ENCODE peak calls at places on chromosomes 1 and 21, in eight cellular contexts. One of them, this sample, is unnamed.

GRCh38 chr1:29240400-29240837 is 4.1 kb downstream of the PTPRU start:
- DNase-seq in psoas muscle: no peak
- DNase-seq in CD8-positive, alpha-beta T cell: no peak
- DNase-seq in transverse colon: no peak
- DNase-seq in lower lobe of right lung: no peak
- DNase-seq in dorsolateral prefrontal cortex: peak; percentile 27
- DNase-seq in endodermal cell: peak; percentile 79
- DNase-seq in A549: no peak
- DNase-seq in this sample: no peak

GRCh38 chr1:232335261-232335660 is 294.7 kb downstream of the SIPA1L2 start:
- DNase-seq in psoas muscle: no peak
- DNase-seq in CD8-positive, alpha-beta T cell: peak; percentile 68
- DNase-seq in transverse colon: no peak
- DNase-seq in lower lobe of right lung: no peak
- DNase-seq in dorsolateral prefrontal cortex: no peak
- DNase-seq in endodermal cell: no peak
- DNase-seq in A549: no peak
- DNase-seq in this sample: no peak

GRCh38 chr1:224199679-224200078 is 16.6 kb downstream of the DEGS1 start:
- DNase-seq in psoas muscle: no peak
- DNase-seq in CD8-positive, alpha-beta T cell: no peak
- DNase-seq in transverse colon: no peak
- DNase-seq in lower lobe of right lung: no peak
- DNase-seq in dorsolateral prefrontal cortex: no peak
- DNase-seq in endodermal cell: no peak
- DNase-seq in A549: no peak
- DNase-seq in this sample: no peak

GRCh38 chr1:109248797-109249629 is at the start of gene CELSR2:
- DNase-seq in psoas muscle: peak; percentile 77
- DNase-seq in CD8-positive, alpha-beta T cell: peak; percentile 57
- DNase-seq in transverse colon: peak; percentile 70
- DNase-seq in lower lobe of right lung: peak; percentile 70
- DNase-seq in dorsolateral prefrontal cortex: peak; percentile 86
- DNase-seq in endodermal cell: peak; percentile 91
- DNase-seq in A549: peak; percentile 73
- DNase-seq in this sample: peak; percentile 84

GRCh38 chr1:31669786-31670582 is 25.3 kb upstream of the PEF1 start:
- DNase-seq in psoas muscle: peak; percentile 90
- DNase-seq in CD8-positive, alpha-beta T cell: peak; percentile 58
- DNase-seq in transverse colon: peak; percentile 90
- DNase-seq in lower lobe of right lung: peak; percentile 85
- DNase-seq in dorsolateral prefrontal cortex: peak; percentile 80
- DNase-seq in endodermal cell: peak; percentile 78
- DNase-seq in A549: peak; percentile 22
- DNase-seq in this sample: peak; percentile 77

GRCh38 chr1:60118119-60118518 is 44.5 kb upstream of the C1orf87 start:
- DNase-seq in psoas muscle: no peak
- DNase-seq in CD8-positive, alpha-beta T cell: no peak
- DNase-seq in transverse colon: no peak
- DNase-seq in lower lobe of right lung: no peak
- DNase-seq in dorsolateral prefrontal cortex: no peak
- DNase-seq in endodermal cell: no peak
- DNase-seq in A549: no peak
- DNase-seq in this sample: no peak

GRCh38 chr1:63590161-63590560 is 3.0 kb upstream of the PGM1 start:
- DNase-seq in psoas muscle: no peak
- DNase-seq in CD8-positive, alpha-beta T cell: no peak
- DNase-seq in transverse colon: no peak
- DNase-seq in lower lobe of right lung: no peak
- DNase-seq in dorsolateral prefrontal cortex: no peak
- DNase-seq in endodermal cell: no peak
- DNase-seq in A549: no peak
- DNase-seq in this sample: no peak

GRCh38 chr1:218486108-218486507 is 141.0 kb downstream of the TGFB2 start:
- DNase-seq in psoas muscle: no peak
- DNase-seq in CD8-positive, alpha-beta T cell: no peak
- DNase-seq in transverse colon: no peak
- DNase-seq in lower lobe of right lung: no peak
- DNase-seq in dorsolateral prefrontal cortex: no peak
- DNase-seq in endodermal cell: no peak
- DNase-seq in A549: no peak
- DNase-seq in this sample: no peak

GRCh38 chr1:221336141-221336540 is 405.7 kb downstream of the DUSP10 start:
- DNase-seq in psoas muscle: no peak
- DNase-seq in CD8-positive, alpha-beta T cell: no peak
- DNase-seq in transverse colon: no peak
- DNase-seq in lower lobe of right lung: no peak
- DNase-seq in dorsolateral prefrontal cortex: no peak
- DNase-seq in endodermal cell: no peak
- DNase-seq in A549: no peak
- DNase-seq in this sample: no peak

GRCh38 chr1:40806240-40806639 is 22.7 kb downstream of the KCNQ4 start:
- DNase-seq in psoas muscle: no peak
- DNase-seq in CD8-positive, alpha-beta T cell: no peak
- DNase-seq in transverse colon: no peak
- DNase-seq in lower lobe of right lung: no peak
- DNase-seq in dorsolateral prefrontal cortex: no peak
- DNase-seq in endodermal cell: no peak
- DNase-seq in A549: no peak
- DNase-seq in this sample: no peak

GRCh38 chr1:60994369-60994768 is 88.0 kb upstream of the NFIA start:
- DNase-seq in psoas muscle: no peak
- DNase-seq in CD8-positive, alpha-beta T cell: no peak
- DNase-seq in transverse colon: no peak
- DNase-seq in lower lobe of right lung: no peak
- DNase-seq in dorsolateral prefrontal cortex: no peak
- DNase-seq in endodermal cell: no peak
- DNase-seq in A549: no peak
- DNase-seq in this sample: no peak

GRCh38 chr1:212669102-212669501 is 30.5 kb downstream of the BATF3 start:
- DNase-seq in psoas muscle: no peak
- DNase-seq in CD8-positive, alpha-beta T cell: no peak
- DNase-seq in transverse colon: no peak
- DNase-seq in lower lobe of right lung: no peak
- DNase-seq in dorsolateral prefrontal cortex: no peak
- DNase-seq in endodermal cell: peak; percentile 74
- DNase-seq in A549: peak; percentile 53
- DNase-seq in this sample: no peak

GRCh38 chr21:25963186-25963585 is 207.4 kb downstream of the APP start:
- DNase-seq in psoas muscle: no peak
- DNase-seq in CD8-positive, alpha-beta T cell: no peak
- DNase-seq in transverse colon: peak; percentile 14
- DNase-seq in lower lobe of right lung: no peak
- DNase-seq in dorsolateral prefrontal cortex: no peak
- DNase-seq in endodermal cell: no peak
- DNase-seq in A549: peak; percentile 3
- DNase-seq in this sample: peak; percentile 75

GRCh38 chr1:67162954-67163353 is 3.3 kb upstream of the IL23R start:
- DNase-seq in psoas muscle: no peak
- DNase-seq in CD8-positive, alpha-beta T cell: peak; percentile 22
- DNase-seq in transverse colon: no peak
- DNase-seq in lower lobe of right lung: no peak
- DNase-seq in dorsolateral prefrontal cortex: no peak
- DNase-seq in endodermal cell: no peak
- DNase-seq in A549: no peak
- DNase-seq in this sample: peak; percentile 86

GRCh38 chr1:62038594-62039284 is 155.9 kb upstream of the L1TD1 start:
- DNase-seq in psoas muscle: no peak
- DNase-seq in CD8-positive, alpha-beta T cell: no peak
- DNase-seq in transverse colon: no peak
- DNase-seq in lower lobe of right lung: no peak
- DNase-seq in dorsolateral prefrontal cortex: no peak
- DNase-seq in endodermal cell: no peak
- DNase-seq in A549: peak; percentile 4
- DNase-seq in this sample: no peak

GRCh38 chr1:79042117-79042516 is 35.6 kb upstream of the ADGRL4 start:
- DNase-seq in psoas muscle: no peak
- DNase-seq in CD8-positive, alpha-beta T cell: no peak
- DNase-seq in transverse colon: no peak
- DNase-seq in lower lobe of right lung: no peak
- DNase-seq in dorsolateral prefrontal cortex: no peak
- DNase-seq in endodermal cell: no peak
- DNase-seq in A549: no peak
- DNase-seq in this sample: peak; percentile 10

GRCh38 chr1:51519857-51520699 is 1.0 kb upstream of the EPS15 start:
- DNase-seq in psoas muscle: no peak
- DNase-seq in CD8-positive, alpha-beta T cell: no peak
- DNase-seq in transverse colon: no peak
- DNase-seq in lower lobe of right lung: no peak
- DNase-seq in dorsolateral prefrontal cortex: no peak
- DNase-seq in endodermal cell: no peak
- DNase-seq in A549: no peak
- DNase-seq in this sample: no peak

GRCh38 chr1:237745545-237745944 is 145.2 kb downstream of the ZP4 start:
- DNase-seq in psoas muscle: no peak
- DNase-seq in CD8-positive, alpha-beta T cell: no peak
- DNase-seq in transverse colon: no peak
- DNase-seq in lower lobe of right lung: no peak
- DNase-seq in dorsolateral prefrontal cortex: no peak
- DNase-seq in endodermal cell: no peak
- DNase-seq in A549: no peak
- DNase-seq in this sample: no peak

GRCh38 chr1:7454052-7454815 is 316.9 kb upstream of the VAMP3 start:
- DNase-seq in psoas muscle: no peak
- DNase-seq in CD8-positive, alpha-beta T cell: no peak
- DNase-seq in transverse colon: peak; percentile 16
- DNase-seq in lower lobe of right lung: no peak
- DNase-seq in dorsolateral prefrontal cortex: peak; percentile 67
- DNase-seq in endodermal cell: peak; percentile 75
- DNase-seq in A549: no peak
- DNase-seq in this sample: peak; percentile 32
- TF ChIP-seq CTCF in psoas muscle: peak; percentile 26
- TF ChIP-seq CTCF in CD8-positive, alpha-beta T cell: no peak
- TF ChIP-seq CTCF in transverse colon: peak; percentile 18
- TF ChIP-seq CTCF in lower lobe of right lung: peak; percentile 46
- TF ChIP-seq CTCF in dorsolateral prefrontal cortex: peak; percentile 45
- TF ChIP-seq CTCF in endodermal cell: peak; percentile 76
- TF ChIP-seq CTCF in A549: peak; percentile 19
- TF ChIP-seq CTCF in this sample: no peak

GRCh38 chr1:76867342-76868130 is at the start of gene ST6GALNAC5:
- DNase-seq in psoas muscle: peak; percentile 48
- DNase-seq in CD8-positive, alpha-beta T cell: no peak
- DNase-seq in transverse colon: no peak
- DNase-seq in lower lobe of right lung: peak; percentile 48
- DNase-seq in dorsolateral prefrontal cortex: peak; percentile 56
- DNase-seq in endodermal cell: peak; percentile 77
- DNase-seq in A549: peak; percentile 30
- DNase-seq in this sample: peak; percentile 10
- H3K27ac ChIP-seq in psoas muscle: no peak within 1 kb of the TSS
- H3K27ac ChIP-seq in CD8-positive, alpha-beta T cell: no peak within 1 kb of the TSS
- H3K27ac ChIP-seq in transverse colon: peak within 1 kb of the TSS; percentile 44
- H3K27ac ChIP-seq in lower lobe of right lung: peak within 1 kb of the TSS; percentile 60
- H3K27ac ChIP-seq in dorsolateral prefrontal cortex: peak within 1 kb of the TSS; percentile 81
- H3K27ac ChIP-seq in endodermal cell: peak within 1 kb of the TSS; percentile 60
- H3K27ac ChIP-seq in A549: no peak within 1 kb of the TSS
- H3K27ac ChIP-seq in this sample: no peak within 1 kb of the TSS

DNA sequence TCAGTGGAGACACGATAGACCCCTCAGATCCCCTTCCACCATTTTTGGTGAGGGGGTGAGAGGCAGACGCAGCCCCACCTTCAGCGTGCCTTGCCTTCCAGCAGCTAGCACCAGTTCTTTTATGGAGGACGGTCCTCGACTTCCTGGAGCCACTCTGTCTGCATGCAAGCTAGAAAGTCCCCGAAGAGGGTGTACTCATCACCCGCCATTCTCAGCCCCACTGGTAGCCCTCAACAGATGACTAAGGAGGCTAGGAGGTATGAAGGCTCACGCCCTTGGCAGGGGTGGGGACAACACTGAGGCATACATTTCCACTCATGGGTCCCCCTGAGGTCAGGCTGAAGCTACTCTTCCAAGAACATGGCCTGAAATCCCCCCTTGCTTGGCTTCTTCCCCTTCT is 9.0 kb upstream of the PTPRF start:
- DNase-seq in psoas muscle: no peak
- DNase-seq in CD8-positive, alpha-beta T cell: no peak
- DNase-seq in transverse colon: no peak
- DNase-seq in lower lobe of right lung: no peak
- DNase-seq in dorsolateral prefrontal cortex: no peak
- DNase-seq in endodermal cell: no peak
- DNase-seq in A549: no peak
- DNase-seq in this sample: no peak
- TF ChIP-seq CTCF in psoas muscle: no peak
- TF ChIP-seq CTCF in CD8-positive, alpha-beta T cell: no peak
- TF ChIP-seq CTCF in transverse colon: no peak
- TF ChIP-seq CTCF in lower lobe of right lung: no peak
- TF ChIP-seq CTCF in dorsolateral prefrontal cortex: no peak
- TF ChIP-seq CTCF in endodermal cell: no peak
- TF ChIP-seq CTCF in A549: no peak
- TF ChIP-seq CTCF in this sample: no peak

DNA sequence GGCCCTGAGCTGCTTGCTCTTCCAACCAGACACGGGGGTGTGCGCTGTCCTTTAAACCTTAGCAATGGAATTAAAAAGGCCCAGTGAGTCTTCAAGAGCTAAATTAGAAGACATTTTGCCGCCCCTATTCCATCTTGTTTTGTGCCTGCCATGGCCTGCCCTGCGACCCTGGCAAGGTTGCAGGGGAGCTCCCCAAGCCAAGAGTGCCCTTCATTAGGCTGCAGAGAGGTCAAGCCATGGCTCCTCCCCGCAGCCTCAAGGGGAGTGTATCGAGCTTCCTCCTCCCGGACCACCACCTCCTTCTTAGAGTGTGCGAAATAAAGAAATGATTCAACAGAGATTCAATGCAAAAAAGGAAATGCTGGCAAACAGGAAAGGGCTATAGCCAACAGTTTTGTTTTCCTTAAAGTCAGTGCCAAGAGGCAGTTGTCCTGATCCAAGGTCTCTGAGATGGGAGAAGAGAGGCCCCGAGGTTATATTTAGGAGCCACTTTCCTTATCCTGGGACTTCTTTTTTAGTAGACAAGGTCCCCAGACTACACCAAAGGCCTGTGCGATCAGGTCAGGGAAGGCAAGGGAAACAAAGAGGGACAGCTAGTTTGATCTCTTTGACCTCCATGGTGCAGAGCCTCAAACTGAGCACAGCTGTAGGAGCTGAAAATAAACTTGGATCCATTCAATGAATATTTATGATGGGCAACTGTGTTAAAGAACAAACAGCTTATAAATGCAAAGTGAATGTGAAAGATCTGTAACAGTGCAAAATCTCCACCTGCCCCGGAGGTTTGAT is 256.4 kb downstream of the DYRK1A start:
- DNase-seq in psoas muscle: no peak
- DNase-seq in CD8-positive, alpha-beta T cell: no peak
- DNase-seq in transverse colon: no peak
- DNase-seq in lower lobe of right lung: no peak
- DNase-seq in dorsolateral prefrontal cortex: no peak
- DNase-seq in endodermal cell: no peak
- DNase-seq in A549: no peak
- DNase-seq in this sample: no peak
- H3K27ac ChIP-seq in psoas muscle: no peak overlapping the region
- H3K27ac ChIP-seq in CD8-positive, alpha-beta T cell: no peak overlapping the region
- H3K27ac ChIP-seq in transverse colon: no peak overlapping the region
- H3K27ac ChIP-seq in lower lobe of right lung: no peak overlapping the region
- H3K27ac ChIP-seq in dorsolateral prefrontal cortex: no peak overlapping the region
- H3K27ac ChIP-seq in endodermal cell: peak overlapping the region; percentile 73
- H3K27ac ChIP-seq in A549: no peak overlapping the region
- H3K27ac ChIP-seq in this sample: no peak overlapping the region

GRCh38 chr1:152479792-152480595 is 30.6 kb upstream of the LCE5A start:
- DNase-seq in psoas muscle: no peak
- DNase-seq in CD8-positive, alpha-beta T cell: peak; percentile 57
- DNase-seq in transverse colon: peak; percentile 64
- DNase-seq in lower lobe of right lung: peak; percentile 60
- DNase-seq in dorsolateral prefrontal cortex: no peak
- DNase-seq in endodermal cell: peak; percentile 66
- DNase-seq in A549: peak; percentile 61
- DNase-seq in this sample: no peak
- TF ChIP-seq CTCF in psoas muscle: no peak
- TF ChIP-seq CTCF in CD8-positive, alpha-beta T cell: no peak
- TF ChIP-seq CTCF in transverse colon: peak; percentile 43
- TF ChIP-seq CTCF in lower lobe of right lung: peak; percentile 38
- TF ChIP-seq CTCF in dorsolateral prefrontal cortex: peak; percentile 16
- TF ChIP-seq CTCF in endodermal cell: peak; percentile 38
- TF ChIP-seq CTCF in A549: peak; percentile 42
- TF ChIP-seq CTCF in this sample: no peak

GRCh38 chr1:205329719-205330118 is 8.2 kb upstream of the NUAK2 start:
- DNase-seq in psoas muscle: no peak
- DNase-seq in CD8-positive, alpha-beta T cell: no peak
- DNase-seq in transverse colon: no peak
- DNase-seq in lower lobe of right lung: no peak
- DNase-seq in dorsolateral prefrontal cortex: no peak
- DNase-seq in endodermal cell: no peak
- DNase-seq in A549: no peak
- DNase-seq in this sample: no peak
- H3K27ac ChIP-seq in psoas muscle: peak overlapping the region; percentile 55
- H3K27ac ChIP-seq in CD8-positive, alpha-beta T cell: no peak overlapping the region
- H3K27ac ChIP-seq in transverse colon: no peak overlapping the region
- H3K27ac ChIP-seq in lower lobe of right lung: no peak overlapping the region
- H3K27ac ChIP-seq in dorsolateral prefrontal cortex: no peak overlapping the region
- H3K27ac ChIP-seq in endodermal cell: no peak overlapping the region
- H3K27ac ChIP-seq in A549: no peak overlapping the region
- H3K27ac ChIP-seq in this sample: no peak overlapping the region

This sample was measured in RWPE1.